ENCODE peak calls at places on chromosomes 12 and 14, in seven cellular contexts. One of them, this sample, is unnamed.

GRCh38 chr12:11836282-11836963 is 186.9 kb downstream of the ETV6 start:
- DNase-seq in BE2C: no peak
- DNase-seq in H4: no peak
- DNase-seq in stimulated activated CD4-positive, alpha-beta T cell treated with anti-CD3 and anti-CD28 coated beads, Interleukin-4, amount 100 ng/mL, for 1 hour: peak
- DNase-seq in NCI-H510A: peak
- DNase-seq in activated gamma-delta T cell treated with anti-CD3 and anti-CD28 coated beads, Interleukin-2, amount 50 U/mL, for 16 hours: no peak
- DNase-seq in body of pancreas: no peak
- DNase-seq in this sample: no peak

GRCh38 chr14:102279688-102280348 is 25.1 kb downstream of the MOK start:
- DNase-seq in stimulated activated CD4-positive, alpha-beta T cell treated with anti-CD3 and anti-CD28 coated beads, Interleukin-4, amount 100 ng/mL, for 1 hour: no peak
- DNase-seq in NCI-H510A: no peak
- DNase-seq in body of pancreas: peak
- DNase-seq in activated gamma-delta T cell treated with anti-CD3 and anti-CD28 coated beads, Interleukin-2, amount 50 U/mL, for 16 hours: no peak
- DNase-seq in H4: peak
- DNase-seq in BE2C: no peak
- DNase-seq in this sample: peak

GRCh38 chr12:22518067-22518719 is 26.1 kb downstream of the C2CD5 start:
- DNase-seq in NCI-H510A: no peak
- DNase-seq in H4: no peak
- DNase-seq in activated gamma-delta T cell treated with anti-CD3 and anti-CD28 coated beads, Interleukin-2, amount 50 U/mL, for 16 hours: no peak
- DNase-seq in BE2C: peak
- DNase-seq in stimulated activated CD4-positive, alpha-beta T cell treated with anti-CD3 and anti-CD28 coated beads, Interleukin-4, amount 100 ng/mL, for 1 hour: no peak
- DNase-seq in body of pancreas: peak
- DNase-seq in this sample: no peak

GRCh38 chr14:61106627-61107147 is 125.6 kb downstream of the SLC38A6 start:
- DNase-seq in NCI-H510A: no peak
- DNase-seq in body of pancreas: no peak
- DNase-seq in BE2C: no peak
- DNase-seq in stimulated activated CD4-positive, alpha-beta T cell treated with anti-CD3 and anti-CD28 coated beads, Interleukin-4, amount 100 ng/mL, for 1 hour: no peak
- DNase-seq in H4: no peak
- DNase-seq in activated gamma-delta T cell treated with anti-CD3 and anti-CD28 coated beads, Interleukin-2, amount 50 U/mL, for 16 hours: no peak
- DNase-seq in this sample: no peak

GRCh38 chr12:47397664-47398281 is 308.1 kb downstream of the RPAP3 start:
- DNase-seq in BE2C: peak
- DNase-seq in NCI-H510A: no peak
- DNase-seq in activated gamma-delta T cell treated with anti-CD3 and anti-CD28 coated beads, Interleukin-2, amount 50 U/mL, for 16 hours: no peak
- DNase-seq in stimulated activated CD4-positive, alpha-beta T cell treated with anti-CD3 and anti-CD28 coated beads, Interleukin-4, amount 100 ng/mL, for 1 hour: no peak
- DNase-seq in H4: peak
- DNase-seq in body of pancreas: no peak
- DNase-seq in this sample: peak

GRCh38 chr12:56338643-56339422 is at the start of gene IL23A:
- DNase-seq in body of pancreas: no peak
- DNase-seq in H4: no peak
- DNase-seq in NCI-H510A: peak
- DNase-seq in BE2C: no peak
- DNase-seq in stimulated activated CD4-positive, alpha-beta T cell treated with anti-CD3 and anti-CD28 coated beads, Interleukin-4, amount 100 ng/mL, for 1 hour: peak
- DNase-seq in activated gamma-delta T cell treated with anti-CD3 and anti-CD28 coated beads, Interleukin-2, amount 50 U/mL, for 16 hours: peak
- DNase-seq in this sample: no peak

GRCh38 chr14:30560581-30560980 is 1.6 kb downstream of the G2E3 start:
- DNase-seq in BE2C: no peak
- DNase-seq in body of pancreas: no peak
- DNase-seq in activated gamma-delta T cell treated with anti-CD3 and anti-CD28 coated beads, Interleukin-2, amount 50 U/mL, for 16 hours: no peak
- DNase-seq in NCI-H510A: no peak
- DNase-seq in H4: no peak
- DNase-seq in stimulated activated CD4-positive, alpha-beta T cell treated with anti-CD3 and anti-CD28 coated beads, Interleukin-4, amount 100 ng/mL, for 1 hour: no peak
- DNase-seq in this sample: no peak

GRCh38 chr12:95918194-95918993 is 24.0 kb downstream of the CCDC38 start:
- DNase-seq in H4: peak
- DNase-seq in body of pancreas: peak
- DNase-seq in BE2C: peak
- DNase-seq in activated gamma-delta T cell treated with anti-CD3 and anti-CD28 coated beads, Interleukin-2, amount 50 U/mL, for 16 hours: peak
- DNase-seq in NCI-H510A: no peak
- DNase-seq in stimulated activated CD4-positive, alpha-beta T cell treated with anti-CD3 and anti-CD28 coated beads, Interleukin-4, amount 100 ng/mL, for 1 hour: peak
- DNase-seq in this sample: peak

GRCh38 chr12:81962126-81962856 is 203.1 kb upstream of the PPFIA2 start:
- DNase-seq in activated gamma-delta T cell treated with anti-CD3 and anti-CD28 coated beads, Interleukin-2, amount 50 U/mL, for 16 hours: no peak
- DNase-seq in BE2C: no peak
- DNase-seq in stimulated activated CD4-positive, alpha-beta T cell treated with anti-CD3 and anti-CD28 coated beads, Interleukin-4, amount 100 ng/mL, for 1 hour: no peak
- DNase-seq in H4: no peak
- DNase-seq in NCI-H510A: no peak
- DNase-seq in body of pancreas: no peak
- DNase-seq in this sample: no peak

This sample was measured in foreskin fibroblast.